ENCODE peak calls at places on chromosomes 2 and 18, in seven cellular contexts. B is neural progenitor cell, C is psoas muscle, E is pancreas, F is endothelial cell, A is MCF 10A, G is cardiac muscle cell. M is an unnamed sample.

GRCh38 chr2:195967336-195967735 is 101.3 kb downstream of the DNAH7 start:
- DNase-seq in G (no peak), E (no peak), B (no peak), C (no peak), F (no peak), A (no peak), M (no peak)

GRCh38 chr18:79962835-79963657 is 1.4 kb upstream of the HSBP1L1 start:
- DNase-seq in C (no peak), A (no peak), E (no peak), F (no peak), G (no peak), B (peak), M (no peak)

GRCh38 chr2:102891261-102891660 is 129.4 kb downstream of the TMEM182 start:
- DNase-seq in E (no peak), C (no peak), A (peak), G (no peak), B (no peak), F (no peak), M (no peak)

GRCh38 chr18:25058520-25058919 is 293.4 kb downstream of the ZNF521 start:
- DNase-seq in B (no peak), C (no peak), G (no peak), F (no peak), E (no peak), A (no peak), M (no peak)

GRCh38 chr18:22378672-22379282 is 38.9 kb downstream of the CTAGE1 start:
- DNase-seq in B (peak), A (peak), G (peak), F (peak), C (no peak), E (no peak), M (no peak)

GRCh38 chr2:12766421-12766879 is 49.7 kb downstream of the TRIB2 start:
- DNase-seq in C (no peak), G (no peak), B (no peak), A (no peak), F (no peak), E (no peak), M (no peak)

GRCh38 chr2:239590995-239591915 is 190.4 kb upstream of the HDAC4 start:
- DNase-seq in A (no peak), E (peak), G (no peak), F (no peak), C (peak), B (no peak), M (no peak)

GRCh38 chr18:63817441-63818051 is 42.3 kb downstream of the SERPINB7 start:
- DNase-seq in E (no peak), C (no peak), F (no peak), A (no peak), G (no peak), B (no peak), M (no peak)

GRCh38 chr2:109637749-109638570 is 23.8 kb downstream of the SOWAHC start:
- DNase-seq in A (peak), B (no peak), E (no peak), F (no peak), G (no peak), C (no peak), M (no peak)

GRCh38 chr18:4017479-4017878 is 437.6 kb downstream of the DLGAP1 start:
- DNase-seq in G (peak), F (peak), C (no peak), A (peak), B (peak), E (no peak), M (no peak)

GRCh38 chr2:3246406-3246805 is 131.2 kb downstream of the EIPR1 start:
- DNase-seq in B (no peak), A (no peak), C (no peak), E (no peak), G (no peak), F (no peak), M (no peak)

GRCh38 chr18:73636355-73636754 is 511.3 kb downstream of the FBXO15 start:
- DNase-seq in F (no peak), B (no peak), G (peak), A (no peak), C (no peak), E (no peak), M (no peak)

GRCh38 chr2:160308915-160309314 is 108.8 kb upstream of the ITGB6 start:
- DNase-seq in F (no peak), C (no peak), E (no peak), G (no peak), A (peak), B (no peak), M (no peak)

GRCh38 chr2:12126325-12126724 is 379.9 kb downstream of the LPIN1 start:
- DNase-seq in G (no peak), A (no peak), E (no peak), B (no peak), F (no peak), C (no peak), M (no peak)

GRCh38 chr18:49651033-49651432 is 89.2 kb downstream of the LIPG start:
- DNase-seq in C (no peak), A (no peak), G (no peak), B (no peak), F (no peak), E (no peak), M (no peak)

GRCh38 chr2:37898448-37898847 is 26.6 kb upstream of the RMDN2 start:
- DNase-seq in E (no peak), C (no peak), F (no peak), A (no peak), G (no peak), B (no peak), M (no peak)

GRCh38 chr2:102657770-102658169 is 38.4 kb downstream of the SLC9A2 start:
- DNase-seq in B (no peak), C (no peak), E (no peak), F (no peak), A (peak), G (no peak), M (no peak)

GRCh38 chr18:48059363-48060109 is 129.1 kb upstream of the SMAD2 start:
- DNase-seq in G (no peak), A (no peak), E (no peak), F (no peak), C (no peak), B (peak), M (no peak)

GRCh38 chr2:239186516-239186915 is 214.3 kb downstream of the HDAC4 start:
- DNase-seq in F (no peak), G (no peak), C (no peak), E (no peak), B (no peak), A (no peak), M (peak)

GRCh38 chr2:47657886-47658577 is 124.9 kb upstream of the MSH6 start:
- DNase-seq in E (no peak), F (no peak), B (no peak), G (no peak), C (no peak), A (no peak), M (no peak)

GRCh38 chr2:211114826-211115450 is 558.5 kb downstream of the CPS1 start:
- DNase-seq in A (no peak), G (no peak), C (no peak), E (no peak), F (no peak), B (no peak), M (no peak)

GRCh38 chr2:211117026-211117425 is 560.6 kb downstream of the CPS1 start:
- DNase-seq in G (no peak), B (no peak), A (no peak), C (no peak), E (no peak), F (no peak), M (no peak)

DNA sequence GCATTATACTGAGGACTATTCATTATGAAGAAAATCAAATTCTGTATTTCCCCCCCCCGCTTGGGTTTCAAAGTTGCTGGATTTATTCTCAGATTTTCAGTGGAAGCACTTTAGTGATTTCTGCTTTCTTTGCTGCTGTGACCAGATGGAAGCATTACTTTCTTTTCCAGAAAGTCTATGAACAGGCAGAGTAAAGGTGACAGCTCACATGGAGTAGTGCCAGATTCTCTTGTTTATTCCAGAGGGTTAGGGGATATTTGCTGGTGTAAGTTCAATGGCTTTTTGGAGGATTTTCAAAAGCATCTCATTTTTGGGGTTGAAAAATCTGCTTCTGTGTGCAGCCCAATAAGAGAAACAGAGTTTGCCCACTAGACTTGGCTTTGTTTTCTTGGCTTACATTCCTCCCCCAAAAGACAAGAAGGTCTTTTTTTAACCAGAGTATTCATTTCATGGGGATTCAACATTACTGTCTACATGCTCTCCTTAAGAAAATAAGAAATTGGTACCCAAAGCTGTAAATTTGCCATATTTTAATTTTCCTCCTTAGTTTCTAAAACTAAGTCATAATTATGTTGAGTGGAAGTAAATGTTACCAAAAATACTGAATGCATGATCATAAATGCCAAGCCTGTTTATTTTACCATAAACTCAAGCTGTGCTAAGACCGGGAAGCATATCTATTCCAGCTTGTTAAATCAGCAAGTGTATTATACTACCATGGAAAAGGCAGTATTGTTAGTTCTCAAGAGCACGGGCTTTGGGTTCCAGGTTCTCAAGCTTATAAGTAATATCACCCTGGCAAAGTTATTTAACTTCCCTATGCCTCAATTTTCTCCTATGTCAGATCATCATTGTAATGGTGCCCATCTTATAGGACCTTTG is 557.1 kb downstream of the CPS1 start:
- DNase-seq in B (no peak), C (no peak), A (no peak), E (no peak), F (no peak), G (no peak), M (no peak)
- TF ChIP-seq CTCF in B (no peak), C (no peak), A (no peak), E (no peak), F (no peak), G (no peak), M (no peak)

GRCh38 chr2:134232868-134233732 is 20.8 kb upstream of the MGAT5 start:
- DNase-seq in B (no peak), F (no peak), E (no peak), G (no peak), C (no peak), A (no peak), M (no peak)
- TF ChIP-seq CTCF in B (no peak), F (no peak), E (no peak), G (no peak), C (no peak), A (no peak), M (no peak)

DNA sequence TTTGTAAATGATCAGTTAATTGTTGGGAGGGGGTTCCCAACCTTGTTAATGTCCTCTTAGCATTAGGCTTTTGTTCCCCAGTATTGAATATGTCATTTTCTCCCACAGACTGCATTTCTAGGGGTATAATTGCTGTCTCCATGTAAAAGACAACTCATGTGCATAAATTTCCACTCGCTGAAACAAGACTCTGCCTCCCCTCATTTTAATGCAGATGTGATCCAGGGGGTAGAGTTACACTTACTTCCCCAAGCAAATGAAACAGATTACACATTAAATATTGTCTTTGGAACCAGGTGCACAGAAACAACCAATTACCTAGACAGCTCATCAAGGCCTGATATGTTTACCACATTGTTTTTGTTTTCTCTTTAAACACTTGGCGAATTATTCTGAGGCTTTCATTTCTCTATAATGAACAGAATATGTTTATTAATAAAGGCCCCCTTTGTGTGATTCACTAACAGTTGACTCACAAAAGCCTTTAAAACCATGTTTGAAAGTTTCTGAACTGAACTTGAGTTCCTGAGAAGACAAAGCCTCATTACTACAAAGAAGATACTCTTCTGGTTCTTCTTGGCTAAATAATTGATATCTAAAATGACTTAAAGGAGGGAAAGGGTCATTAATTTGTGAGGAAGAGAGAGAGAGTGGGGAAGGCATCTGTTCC is 15.0 kb upstream of the ACVR1 start:
- DNase-seq in A (no peak), B (no peak), C (no peak), G (no peak), E (no peak), F (no peak), M (no peak)
- TF ChIP-seq CTCF in A (no peak), B (no peak), C (no peak), G (no peak), E (no peak), F (no peak), M (no peak)

DNA sequence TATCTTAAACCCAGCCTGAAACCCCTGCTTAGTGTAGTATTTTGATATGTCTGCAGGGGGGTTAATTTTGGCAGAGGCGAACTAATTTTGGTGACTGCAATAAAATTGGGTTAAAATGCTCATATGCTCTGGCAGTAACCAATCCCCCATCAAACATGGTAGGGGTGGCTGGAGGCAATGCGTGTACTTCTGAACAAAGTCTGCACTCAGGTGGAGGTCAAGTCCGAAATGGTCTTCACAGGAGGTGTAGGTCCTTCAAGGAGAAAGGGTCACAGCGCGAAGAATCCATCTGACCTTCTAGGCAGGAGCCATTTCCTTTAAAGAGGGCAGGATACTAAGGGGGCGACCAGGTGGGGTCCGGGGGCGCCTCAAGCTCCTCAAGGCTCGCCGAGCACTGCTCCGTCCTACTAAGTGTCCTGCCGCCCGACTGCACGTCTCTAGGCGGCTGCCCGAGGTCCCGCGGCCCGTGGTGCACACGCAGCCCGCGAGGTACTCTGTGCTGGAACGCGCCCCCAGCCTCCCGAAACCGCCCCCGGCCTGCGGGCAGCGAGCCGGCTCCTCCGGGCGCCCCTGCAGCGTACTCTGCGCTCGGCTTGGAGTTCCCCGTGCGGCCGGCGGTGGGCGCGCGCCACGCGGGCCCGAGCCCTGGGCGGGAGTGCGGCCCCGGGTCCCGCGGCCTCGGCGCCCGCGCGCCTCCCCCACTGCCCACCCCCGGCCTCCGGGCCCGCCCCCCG is 1.7 kb upstream of the LDLRAD4 start:
- DNase-seq in G (peak), A (no peak), F (peak), B (peak), C (peak), E (peak), M (peak)
- TF ChIP-seq CTCF in G (peak), A (no peak), F (peak), B (peak), C (peak), E (no peak), M (no peak)

GRCh38 chr2:70005752-70006446 is 44.5 kb upstream of the ASPRV1 start:
- DNase-seq in F (no peak), A (no peak), B (no peak), E (no peak), C (no peak), G (no peak), M (no peak)
- TF ChIP-seq CTCF in F (no peak), A (no peak), B (peak), E (no peak), C (no peak), G (no peak), M (no peak)

GRCh38 chr2:232296766-232297525 is 81.6 kb upstream of the ALPP start:
- DNase-seq in G (no peak), A (no peak), E (no peak), B (no peak), F (no peak), C (no peak), M (no peak)

GRCh38 chr2:232299084-232299483 is 79.5 kb upstream of the ALPP start:
- DNase-seq in E (no peak), G (no peak), F (no peak), A (no peak), C (no peak), B (no peak), M (no peak)

GRCh38 chr2:232292395-232293154 is 86.0 kb upstream of the ALPP start:
- DNase-seq in F (peak), B (peak), C (no peak), G (peak), E (peak), A (peak), M (no peak)

GRCh38 chr2:232293191-232293590 is 85.4 kb upstream of the ALPP start:
- DNase-seq in B (no peak), A (no peak), E (no peak), F (no peak), G (no peak), C (no peak), M (no peak)

DNA sequence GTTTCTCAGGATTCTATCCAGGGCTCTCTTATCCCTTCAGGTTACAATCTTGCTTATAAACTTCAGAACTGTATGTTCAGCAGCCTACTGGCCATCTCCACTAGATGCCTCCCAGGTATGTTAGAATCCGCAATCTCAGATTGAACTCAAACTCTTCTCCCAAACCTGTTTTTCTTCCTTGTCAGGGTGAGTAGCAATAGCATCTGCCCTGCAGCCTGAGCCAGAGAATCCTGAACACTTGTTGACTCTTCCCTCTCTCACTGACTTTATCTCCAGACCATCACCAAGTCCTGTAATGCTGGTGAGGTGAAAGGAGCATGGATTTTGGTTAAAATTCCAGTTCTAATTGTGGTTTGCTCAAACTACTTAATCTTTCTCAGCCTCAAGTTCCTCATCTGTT is 82.6 kb upstream of the ALPP start:
- DNase-seq in E (no peak), A (no peak), F (no peak), G (no peak), B (no peak), C (no peak), M (no peak)
- TF ChIP-seq CTCF in E (no peak), A (no peak), F (no peak), G (no peak), B (no peak), C (no peak), M (no peak)

GRCh38 chr2:106944220-106944619 is 58.3 kb upstream of the ST6GAL2 start:
- DNase-seq in G (no peak), A (no peak), C (no peak), E (no peak), B (no peak), F (no peak), M (no peak)

DNA sequence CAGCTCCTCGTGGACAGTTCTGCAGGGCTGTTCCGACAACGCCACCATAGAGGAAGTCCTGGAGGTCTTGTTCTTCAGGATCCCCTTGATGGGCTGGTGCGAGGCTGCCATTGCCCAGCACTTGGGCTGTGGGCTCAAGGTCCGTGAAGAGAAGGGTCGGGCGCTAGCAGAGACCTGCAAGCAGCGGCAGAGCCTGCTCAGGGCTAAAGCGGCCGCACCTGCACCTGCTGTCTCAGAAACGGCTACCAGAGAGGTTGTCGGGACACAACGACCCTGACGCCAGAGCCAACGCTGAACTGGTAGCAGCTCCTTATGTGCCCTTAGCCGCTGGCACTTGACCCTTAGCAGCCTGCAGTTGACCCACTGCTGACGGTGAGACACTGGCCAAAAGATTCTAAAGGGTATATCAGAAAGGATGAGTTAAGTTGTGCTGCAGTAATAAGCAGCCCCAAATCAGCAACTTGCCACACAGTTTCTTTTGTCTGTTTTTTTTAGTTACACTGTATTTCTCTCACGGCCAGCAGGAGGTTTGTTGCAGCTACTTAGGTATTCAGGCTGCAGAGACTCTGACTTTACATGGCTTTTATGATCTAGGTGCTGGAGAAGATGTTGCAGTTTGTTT is 55.5 kb upstream of the ST6GAL2 start:
- DNase-seq in C (no peak), F (no peak), G (no peak), B (no peak), A (no peak), E (no peak), M (no peak)
- TF ChIP-seq CTCF in C (no peak), F (no peak), G (no peak), B (no peak), A (no peak), E (no peak), M (no peak)

GRCh38 chr2:6865346-6866238 is at the start of gene CMPK2:
- DNase-seq in F (peak), B (peak), G (peak), E (peak), A (peak), C (peak), M (peak)
- TF ChIP-seq CTCF in F (peak), B (no peak), G (no peak), E (no peak), A (no peak), C (peak), M (peak)